ENCODE peak calls at places on chromosome 16, in four cellular contexts. F is GM12878, G is SK-N-SH, T is H1. K is an unnamed sample.

GRCh38 chr16:4601317-4602186 is 13.1 kb downstream of the UBALD1 start:
- DNase-seq in F (no peak), G (peak; percentile 36), T (no peak), K (no peak)

GRCh38 chr16:24838554-24839266 is 7.1 kb upstream of the SLC5A11 start:
- DNase-seq in F (no peak), G (no peak), T (no peak), K (peak; percentile 83)

GRCh38 chr16:75097941-75098897 is 18.4 kb downstream of the LDHD start:
- DNase-seq in F (no peak), G (no peak), T (no peak), K (no peak)

GRCh38 chr16:72829846-72830620 is 217.9 kb downstream of the ZFHX3 start:
- DNase-seq in F (no peak), G (no peak), T (no peak), K (no peak)

GRCh38 chr16:19812986-19813385 is 71.7 kb downstream of the GPRC5B start:
- DNase-seq in F (no peak), G (no peak), T (no peak), K (no peak)

GRCh38 chr16:20853981-20854620 is 46.1 kb downstream of the DCUN1D3 start:
- DNase-seq in F (no peak), G (no peak), T (no peak), K (no peak)

GRCh38 chr16:27843800-27844199 is 219.7 kb downstream of the GSG1L start:
- DNase-seq in F (no peak), G (no peak), T (no peak), K (no peak)

GRCh38 chr16:66524601-66525164 is 25.2 kb downstream of the TK2 start:
- DNase-seq in F (peak; percentile 85), G (no peak), T (no peak), K (no peak)

GRCh38 chr16:87107221-87107620 is 210.0 kb downstream of the C16orf95 start:
- DNase-seq in F (no peak), G (no peak), T (no peak), K (no peak)

GRCh38 chr16:546909-547770 is 13.1 kb upstream of the PRR35 start:
- DNase-seq in F (no peak), G (peak; percentile 69), T (peak; percentile 83), K (no peak)

GRCh38 chr16:1745900-1746692 is 25.2 kb downstream of the NME3 start:
- DNase-seq in F (no peak), G (no peak), T (no peak), K (no peak)

GRCh38 chr16:12546918-12547607 is 256.6 kb downstream of the CPPED1 start:
- DNase-seq in F (peak; percentile 89), G (no peak), T (no peak), K (no peak)

GRCh38 chr16:1431497-1432270 is 806 bp downstream of the PERCC1 start:
- DNase-seq in F (no peak), G (no peak), T (no peak), K (no peak)

GRCh38 chr16:66477028-66477515 is 50.0 kb downstream of the BEAN1 start:
- DNase-seq in F (no peak), G (no peak), T (no peak), K (no peak)

GRCh38 chr16:11060856-11061255 is 116.5 kb downstream of the CLEC16A start:
- DNase-seq in F (no peak), G (no peak), T (no peak), K (no peak)

GRCh38 chr16:12470311-12471229 is 333.1 kb downstream of the CPPED1 start:
- DNase-seq in F (no peak), G (no peak), T (no peak), K (no peak)

GRCh38 chr16:47460755-47461597 is at the start of the genes ITFG1 and PHKB:
- DNase-seq in F (peak; percentile 69), G (peak; percentile 93), T (peak; percentile 92), K (peak; percentile 92)

GRCh38 chr16:47460301-47460754 is 535 bp downstream of the ITFG1 start:
- DNase-seq in F (no peak), G (no peak), T (no peak), K (no peak)

GRCh38 chr16:47461598-47462266 is 601 bp downstream of the PHKB start:
- DNase-seq in F (no peak), G (peak; percentile 17), T (no peak), K (peak; percentile 68)

GRCh38 chr16:47458331-47458730 is 2.5 kb downstream of the ITFG1 start:
- DNase-seq in F (no peak), G (no peak), T (no peak), K (no peak)

GRCh38 chr16:47459603-47460002 is 1.3 kb downstream of the ITFG1 start:
- DNase-seq in F (no peak), G (no peak), T (no peak), K (no peak)
- TF ChIP-seq TCF12 in F (no peak), G (no peak), T (no peak), K (no peak)

DNA sequence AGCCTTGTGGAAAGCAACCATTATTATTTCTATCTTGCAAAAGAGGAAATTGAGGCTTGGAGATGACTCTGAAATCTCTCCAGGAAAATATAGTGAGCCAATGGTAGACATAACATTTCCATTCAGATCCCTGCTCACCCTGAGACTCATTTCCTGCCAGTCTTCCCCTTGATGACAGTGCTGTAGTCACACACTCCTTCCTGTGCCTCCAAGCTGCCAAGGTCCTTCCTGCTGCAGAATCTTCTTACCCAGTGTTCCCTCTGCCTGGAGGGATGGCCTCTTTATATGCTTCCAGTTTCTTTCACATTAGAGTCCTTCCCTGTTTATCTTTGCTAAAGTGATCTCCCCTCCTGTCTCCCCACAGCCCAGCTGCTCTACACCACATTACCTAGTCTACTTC is 648.1 kb downstream of the TOX3 start:
- DNase-seq in F (no peak), G (no peak), T (no peak), K (no peak)
- TF ChIP-seq TCF12 in F (no peak), G (no peak), T (no peak), K (no peak)

GRCh38 chr16:84323626-84324025 is 28.9 kb downstream of the WFDC1 start:
- DNase-seq in F (no peak), G (no peak), T (no peak), K (no peak)
- TF ChIP-seq TCF12 in F (no peak), G (no peak), T (no peak), K (no peak)

GRCh38 chr16:84868829-84869457 is 49.2 kb downstream of the CRISPLD2 start:
- DNase-seq in F (no peak), G (no peak), T (no peak), K (no peak)
- TF ChIP-seq TCF12 in F (no peak), G (no peak), T (no peak), K (no peak)

GRCh38 chr16:56450275-56450889 is 750 bp downstream of the NUDT21 start:
- DNase-seq in F (no peak), G (peak; percentile 32), T (no peak), K (no peak)
- TF ChIP-seq TCF12 in F (no peak), G (no peak), T (no peak), K (no peak)

GRCh38 chr16:77943770-77944169 is 78.6 kb upstream of the CLEC3A start:
- DNase-seq in F (no peak), G (no peak), T (no peak), K (no peak)

GRCh38 chr16:77945126-77945525 is 77.2 kb upstream of the CLEC3A start:
- DNase-seq in F (no peak), G (no peak), T (no peak), K (no peak)

GRCh38 chr16:77944631-77945030 is 77.7 kb upstream of the CLEC3A start:
- DNase-seq in F (no peak), G (no peak), T (no peak), K (no peak)

GRCh38 chr16:77949445-77949844 is 72.9 kb upstream of the CLEC3A start:
- DNase-seq in F (no peak), G (no peak), T (no peak), K (no peak)

GRCh38 chr16:77946834-77947233 is 75.5 kb upstream of the CLEC3A start:
- DNase-seq in F (no peak), G (peak; percentile 23), T (no peak), K (no peak)
- TF ChIP-seq TCF12 in F (no peak), G (no peak), T (no peak), K (no peak)

GRCh38 chr16:50573947-50574751 is 26.0 kb downstream of the NKD1 start:
- DNase-seq in F (no peak), G (no peak), T (no peak), K (no peak)
- TF ChIP-seq TCF12 in F (no peak), G (no peak), T (no peak), K (no peak)

DNA sequence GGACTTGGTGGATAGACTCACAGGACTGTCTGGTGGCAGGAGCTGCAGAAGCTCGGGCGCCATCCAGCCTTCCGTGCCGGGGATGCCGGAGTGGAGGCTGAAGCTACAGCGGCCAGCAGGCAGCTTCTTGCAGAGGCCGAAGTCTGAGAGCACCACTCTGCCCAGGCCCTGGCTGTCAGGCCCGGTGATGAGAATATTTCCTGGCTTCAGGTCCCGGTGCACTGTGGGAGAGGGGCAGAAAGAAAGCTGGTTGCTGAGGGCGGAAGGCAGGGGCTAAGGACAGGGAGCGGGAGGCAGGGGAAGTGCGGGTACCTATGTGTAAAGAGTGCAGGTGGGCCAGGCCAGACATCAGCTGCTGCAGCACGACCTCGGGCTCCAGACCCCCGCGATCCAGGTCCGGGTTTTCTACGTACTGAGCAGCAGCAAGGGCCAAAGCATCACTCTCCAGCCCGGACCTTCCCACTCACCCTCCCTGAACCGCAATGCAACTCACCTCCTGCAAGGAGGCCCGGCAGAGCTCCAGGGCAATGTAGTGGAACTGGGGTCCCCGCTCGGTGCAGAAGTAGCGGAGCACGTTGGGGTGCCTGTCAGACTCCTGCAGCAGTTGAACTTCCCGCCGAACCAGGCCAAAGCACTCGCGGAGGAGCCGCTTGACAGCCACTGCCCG is 16.2 kb downstream of the PLK1 start:
- DNase-seq in F (no peak), G (peak; percentile 56), T (peak; percentile 86), K (peak; percentile 49)
- TF ChIP-seq TCF12 in F (no peak), G (no peak), T (peak; percentile 77), K (no peak)

GRCh38 chr16:14502932-14503741 is 126.9 kb downstream of the PARN start:
- DNase-seq in F (peak; percentile 79), G (no peak), T (no peak), K (no peak)

GRCh38 chr16:14501331-14502255 is 128.5 kb downstream of the PARN start:
- DNase-seq in F (peak; percentile 50), G (peak; percentile 42), T (peak; percentile 59), K (peak; percentile 92)

GRCh38 chr16:14502256-14502875 is 127.7 kb downstream of the PARN start:
- DNase-seq in F (no peak), G (no peak), T (no peak), K (no peak)

GRCh38 chr16:14499110-14499509 is 130.9 kb downstream of the PARN start:
- DNase-seq in F (no peak), G (no peak), T (no peak), K (no peak)

GRCh38 chr16:14500791-14501190 is 129.3 kb downstream of the PARN start:
- DNase-seq in F (no peak), G (no peak), T (no peak), K (no peak)
- TF ChIP-seq TCF12 in F (no peak), G (no peak), T (no peak), K (no peak)

K was measured in HepG2.